ENCODE peak calls at places on chromosomes 3 and 15, in four cellular contexts. One of them, this sample, is unnamed.

GRCh38 chr3:31213869-31214486 is 318.7 kb upstream of the STT3B start:
- DNase-seq in IMR-90: no peak
- DNase-seq in mesendoderm: no peak
- DNase-seq in H9: no peak
- DNase-seq in this sample: no peak

GRCh38 chr15:99842071-99842470 is 108.8 kb upstream of the LYSMD4 start:
- DNase-seq in H9: no peak
- DNase-seq in IMR-90: no peak
- DNase-seq in mesendoderm: no peak
- DNase-seq in this sample: no peak

GRCh38 chr15:46703871-46704637 is 1013.3 kb upstream of the SEMA6D start:
- DNase-seq in H9: no peak
- DNase-seq in mesendoderm: no peak
- DNase-seq in IMR-90: no peak
- DNase-seq in this sample: no peak

GRCh38 chr3:127914584-127914983 is 448 bp upstream of the KBTBD12 start:
- DNase-seq in IMR-90: no peak
- DNase-seq in H9: no peak
- DNase-seq in mesendoderm: no peak
- DNase-seq in this sample: no peak

GRCh38 chr3:1072040-1072439 is 20.8 kb upstream of the CNTN6 start:
- DNase-seq in mesendoderm: no peak
- DNase-seq in H9: no peak
- DNase-seq in IMR-90: no peak
- DNase-seq in this sample: no peak

GRCh38 chr15:82554351-82554750 is 14.1 kb upstream of the RPS17 start:
- DNase-seq in mesendoderm: no peak
- DNase-seq in H9: no peak
- DNase-seq in IMR-90: no peak
- DNase-seq in this sample: no peak

GRCh38 chr3:11478167-11478566 is 165.5 kb downstream of the VGLL4 start:
- DNase-seq in mesendoderm: no peak
- DNase-seq in H9: no peak
- DNase-seq in IMR-90: no peak
- DNase-seq in this sample: no peak

GRCh38 chr3:154324919-154325318 is 632 bp upstream of the DHX36 start:
- DNase-seq in H9: no peak
- DNase-seq in IMR-90: no peak
- DNase-seq in mesendoderm: no peak
- DNase-seq in this sample: no peak

GRCh38 chr3:100260081-100260684 is 609 bp upstream of the TBC1D23 start:
- DNase-seq in IMR-90: peak
- DNase-seq in mesendoderm: peak
- DNase-seq in H9: peak
- DNase-seq in this sample: no peak

GRCh38 chr3:148211725-148212124 is 486.0 kb upstream of the AGTR1 start:
- DNase-seq in H9: no peak
- DNase-seq in mesendoderm: no peak
- DNase-seq in IMR-90: peak
- DNase-seq in this sample: no peak

GRCh38 chr3:43390255-43390588 is 103.9 kb downstream of the SNRK start:
- DNase-seq in H9: no peak
- DNase-seq in mesendoderm: no peak
- DNase-seq in IMR-90: no peak
- DNase-seq in this sample: no peak

GRCh38 chr3:138909904-138910303 is 37.0 kb downstream of the FOXL2 start:
- DNase-seq in IMR-90: no peak
- DNase-seq in mesendoderm: no peak
- DNase-seq in H9: no peak
- DNase-seq in this sample: no peak

GRCh38 chr3:50390523-50391177 is 31.3 kb upstream of the TMEM115 start:
- DNase-seq in mesendoderm: no peak
- DNase-seq in IMR-90: no peak
- DNase-seq in H9: no peak
- DNase-seq in this sample: no peak

GRCh38 chr15:69088300-69088965 is 72.0 kb upstream of the GLCE start:
- DNase-seq in H9: peak
- DNase-seq in IMR-90: no peak
- DNase-seq in mesendoderm: peak
- DNase-seq in this sample: no peak

GRCh38 chr3:156010829-156011228 is 109.5 kb upstream of the KCNAB1 start:
- DNase-seq in IMR-90: no peak
- DNase-seq in H9: no peak
- DNase-seq in mesendoderm: peak
- DNase-seq in this sample: no peak

GRCh38 chr15:68277131-68277604 is 377 bp upstream of the FEM1B start:
- DNase-seq in IMR-90: peak
- DNase-seq in H9: no peak
- DNase-seq in mesendoderm: peak
- DNase-seq in this sample: no peak

GRCh38 chr3:170752571-170753155 is 117.3 kb downstream of the RPL22L1 start:
- DNase-seq in H9: no peak
- DNase-seq in mesendoderm: no peak
- DNase-seq in IMR-90: no peak
- DNase-seq in this sample: no peak

GRCh38 chr3:49656541-49657112 is 17.5 kb upstream of the APEH start:
- DNase-seq in mesendoderm: no peak
- DNase-seq in IMR-90: no peak
- DNase-seq in H9: no peak
- DNase-seq in this sample: no peak

GRCh38 chr3:111237906-111238305 is 166.3 kb downstream of the NECTIN3 start:
- DNase-seq in IMR-90: no peak
- DNase-seq in mesendoderm: no peak
- DNase-seq in H9: no peak
- DNase-seq in this sample: no peak

GRCh38 chr3:194996746-194997145 is 274.2 kb downstream of the XXYLT1 start:
- DNase-seq in H9: peak
- DNase-seq in mesendoderm: no peak
- DNase-seq in IMR-90: no peak
- DNase-seq in this sample: no peak

GRCh38 chr15:63155486-63155885 is 1.8 kb downstream of the RPS27L start:
- DNase-seq in mesendoderm: no peak
- DNase-seq in IMR-90: no peak
- DNase-seq in H9: no peak
- DNase-seq in this sample: no peak

GRCh38 chr3:115019900-115020299 is 127.2 kb downstream of the ZBTB20 start:
- DNase-seq in mesendoderm: no peak
- DNase-seq in IMR-90: no peak
- DNase-seq in H9: no peak
- DNase-seq in this sample: no peak

GRCh38 chr15:83571820-83572707 is 81.9 kb upstream of the ADAMTSL3 start:
- DNase-seq in mesendoderm: peak
- DNase-seq in H9: no peak
- DNase-seq in IMR-90: peak
- DNase-seq in this sample: no peak

GRCh38 chr3:49668414-49668797 is 5.7 kb upstream of the APEH start:
- DNase-seq in H9: no peak
- DNase-seq in mesendoderm: peak
- DNase-seq in IMR-90: no peak
- DNase-seq in this sample: no peak

GRCh38 chr3:172148269-172148668 is 108.9 kb downstream of the FNDC3B start:
- DNase-seq in H9: no peak
- DNase-seq in mesendoderm: no peak
- DNase-seq in IMR-90: peak
- DNase-seq in this sample: no peak

GRCh38 chr15:68768321-68768720 is 52.4 kb downstream of the ANP32A start:
- DNase-seq in IMR-90: peak
- DNase-seq in mesendoderm: no peak
- DNase-seq in H9: no peak
- DNase-seq in this sample: no peak

GRCh38 chr15:70584838-70585706 is 178.3 kb downstream of the UACA start:
- DNase-seq in mesendoderm: peak
- DNase-seq in IMR-90: peak
- DNase-seq in H9: peak
- DNase-seq in this sample: peak

GRCh38 chr15:59340325-59340724 is 32.3 kb downstream of the MYO1E start:
- DNase-seq in IMR-90: peak
- DNase-seq in mesendoderm: no peak
- DNase-seq in H9: no peak
- DNase-seq in this sample: no peak

GRCh38 chr3:176755552-176755951 is 441.7 kb downstream of the TBL1XR1 start:
- DNase-seq in H9: no peak
- DNase-seq in mesendoderm: no peak
- DNase-seq in IMR-90: no peak
- DNase-seq in this sample: no peak

GRCh38 chr3:176939022-176939817 is 258.1 kb downstream of the TBL1XR1 start:
- DNase-seq in mesendoderm: peak
- DNase-seq in H9: peak
- DNase-seq in IMR-90: peak
- DNase-seq in this sample: no peak

GRCh38 chr3:155462672-155463071 is 169.2 kb upstream of the STRIT1 start:
- DNase-seq in IMR-90: no peak
- DNase-seq in mesendoderm: no peak
- DNase-seq in H9: no peak
- DNase-seq in this sample: no peak

GRCh38 chr3:156150434-156151066 is 30.2 kb downstream of the KCNAB1 start:
- DNase-seq in H9: peak
- DNase-seq in IMR-90: peak
- DNase-seq in mesendoderm: peak
- DNase-seq in this sample: no peak

GRCh38 chr3:32973982-32974381 is 22.5 kb downstream of the CCR4 start:
- DNase-seq in IMR-90: peak
- DNase-seq in mesendoderm: no peak
- DNase-seq in H9: no peak
- DNase-seq in this sample: no peak

GRCh38 chr3:138939563-138940241 is 7.2 kb downstream of the FOXL2 start:
- DNase-seq in IMR-90: no peak
- DNase-seq in H9: peak
- DNase-seq in mesendoderm: peak
- DNase-seq in this sample: peak

GRCh38 chr3:131349946-131350347 is 31.6 kb upstream of the NUDT16 start:
- DNase-seq in H9: no peak
- DNase-seq in IMR-90: peak
- DNase-seq in mesendoderm: peak
- DNase-seq in this sample: no peak

GRCh38 chr3:13871791-13872190 is 8.1 kb downstream of the WNT7A start:
- DNase-seq in IMR-90: no peak
- DNase-seq in H9: no peak
- DNase-seq in mesendoderm: no peak
- DNase-seq in this sample: no peak
- H4K5ac ChIP-seq in IMR-90: no peak
- H4K5ac ChIP-seq in H9: no peak
- H4K5ac ChIP-seq in mesendoderm: no peak
- H4K5ac ChIP-seq in this sample: no peak

DNA sequence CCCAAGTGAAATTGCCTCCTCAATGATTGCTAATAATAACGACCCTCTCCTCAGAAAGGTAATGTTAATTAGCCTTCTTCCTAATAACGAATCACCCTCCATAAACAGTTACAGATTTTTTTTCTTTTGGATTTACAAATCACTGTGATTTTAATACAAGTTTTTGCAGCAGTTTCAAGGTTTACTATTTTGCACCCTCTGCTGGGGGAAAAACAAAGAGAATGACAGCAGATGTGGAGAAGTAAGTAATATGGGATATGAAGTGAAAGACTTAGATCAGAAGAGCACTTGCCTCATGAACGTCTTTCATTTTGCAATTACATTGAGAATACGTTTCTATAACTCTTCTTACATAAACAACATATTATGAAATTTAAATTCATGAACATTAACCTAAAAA is 16.1 kb upstream of the CNTN3 start:
- DNase-seq in IMR-90: peak
- DNase-seq in mesendoderm: peak
- DNase-seq in H9: no peak
- DNase-seq in this sample: no peak
- H4K5ac ChIP-seq in IMR-90: no peak
- H4K5ac ChIP-seq in mesendoderm: no peak
- H4K5ac ChIP-seq in H9: no peak
- H4K5ac ChIP-seq in this sample: no peak

DNA sequence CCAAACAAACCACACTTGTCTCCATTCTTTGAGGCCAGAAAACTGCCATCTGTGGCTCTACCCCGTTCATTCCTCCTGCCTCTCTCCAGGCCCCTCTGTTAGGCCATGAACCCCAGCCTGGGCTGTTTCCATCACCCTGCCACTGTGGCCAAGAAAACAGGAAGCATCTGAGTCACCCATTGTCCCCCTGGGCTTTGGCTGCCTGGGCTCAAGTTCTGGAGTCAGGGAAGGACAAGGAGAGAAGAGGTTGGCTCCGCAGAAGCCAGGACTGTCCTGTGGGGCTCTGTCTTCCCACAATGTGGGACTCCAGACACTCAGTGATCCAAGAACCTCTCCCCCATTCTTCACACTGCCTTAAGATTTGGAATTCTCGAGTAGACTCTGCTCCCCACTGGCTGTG is 14.8 kb upstream of the LCTL start:
- DNase-seq in H9: no peak
- DNase-seq in mesendoderm: no peak
- DNase-seq in IMR-90: peak
- DNase-seq in this sample: no peak
- H4K5ac ChIP-seq in H9: no peak
- H4K5ac ChIP-seq in mesendoderm: no peak
- H4K5ac ChIP-seq in IMR-90: no peak
- H4K5ac ChIP-seq in this sample: no peak

DNA sequence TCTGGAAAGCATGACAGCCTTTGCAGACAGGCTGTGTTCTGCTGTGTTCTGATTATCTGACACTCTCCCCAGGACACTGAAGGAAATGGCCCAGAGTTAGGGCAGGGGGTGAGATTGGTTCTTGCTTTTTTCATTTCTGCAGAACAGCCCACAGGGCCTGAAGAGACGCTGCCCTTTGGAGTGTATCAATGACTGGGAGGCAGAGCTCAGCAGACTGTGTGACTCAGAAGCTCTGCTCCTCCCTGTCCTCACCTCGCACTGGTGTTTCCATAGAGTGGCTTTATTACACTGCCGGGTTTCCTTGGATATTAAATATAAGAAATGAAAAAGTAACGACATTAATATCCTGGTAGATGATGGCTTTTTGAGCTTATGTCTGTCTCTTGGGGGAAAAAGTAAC is 523.5 kb downstream of the NTRK3 start:
- DNase-seq in mesendoderm: peak
- DNase-seq in H9: no peak
- DNase-seq in IMR-90: peak
- DNase-seq in this sample: no peak
- H4K5ac ChIP-seq in mesendoderm: no peak
- H4K5ac ChIP-seq in H9: no peak
- H4K5ac ChIP-seq in IMR-90: no peak
- H4K5ac ChIP-seq in this sample: no peak

GRCh38 chr3:60622349-60622748 is 628.9 kb downstream of the FHIT start:
- DNase-seq in IMR-90: no peak
- DNase-seq in H9: no peak
- DNase-seq in mesendoderm: no peak
- DNase-seq in this sample: no peak
- H4K5ac ChIP-seq in IMR-90: no peak
- H4K5ac ChIP-seq in H9: no peak
- H4K5ac ChIP-seq in mesendoderm: no peak
- H4K5ac ChIP-seq in this sample: no peak